ENCODE peak calls at places on chromosomes 11 and 22, in seven cellular contexts. One of them, this sample, is unnamed. For H3K36me3, the result is how much of the 10 kb centered on the place peaks cover.

GRCh38 chr22:45120440-45120839 is 43.3 kb upstream of the NUP50 start:
- DNase-seq in bronchial epithelial cell: no peak
- DNase-seq in BE2C: no peak
- DNase-seq in effector memory CD4-positive, alpha-beta T cell: no peak
- DNase-seq in right lobe of liver: no peak
- DNase-seq in CD4-positive, CD25-positive, alpha-beta regulatory T cell: no peak
- DNase-seq in uterus: no peak
- DNase-seq in this sample: no peak

GRCh38 chr11:47003180-47003877 is 66.8 kb downstream of the CSTPP1 start:
- DNase-seq in effector memory CD4-positive, alpha-beta T cell: no peak
- DNase-seq in BE2C: no peak
- DNase-seq in right lobe of liver: peak
- DNase-seq in uterus: no peak
- DNase-seq in CD4-positive, CD25-positive, alpha-beta regulatory T cell: no peak
- DNase-seq in bronchial epithelial cell: no peak
- DNase-seq in this sample: no peak

GRCh38 chr22:27842236-27842993 is 40.9 kb upstream of the MN1 start:
- DNase-seq in BE2C: peak
- DNase-seq in bronchial epithelial cell: no peak
- DNase-seq in CD4-positive, CD25-positive, alpha-beta regulatory T cell: no peak
- DNase-seq in right lobe of liver: no peak
- DNase-seq in effector memory CD4-positive, alpha-beta T cell: no peak
- DNase-seq in uterus: no peak
- DNase-seq in this sample: no peak

GRCh38 chr11:120746836-120747609 is 235.5 kb downstream of the GRIK4 start:
- DNase-seq in CD4-positive, CD25-positive, alpha-beta regulatory T cell: no peak
- DNase-seq in right lobe of liver: no peak
- DNase-seq in effector memory CD4-positive, alpha-beta T cell: no peak
- DNase-seq in uterus: no peak
- DNase-seq in BE2C: peak
- DNase-seq in bronchial epithelial cell: peak
- DNase-seq in this sample: no peak

GRCh38 chr11:2383823-2384722 is 7.0 kb downstream of the CD81 start:
- DNase-seq in CD4-positive, CD25-positive, alpha-beta regulatory T cell: no peak
- DNase-seq in bronchial epithelial cell: peak
- DNase-seq in BE2C: no peak
- DNase-seq in right lobe of liver: peak
- DNase-seq in uterus: peak
- DNase-seq in effector memory CD4-positive, alpha-beta T cell: peak
- DNase-seq in this sample: no peak

GRCh38 chr22:23840026-23840425 is 1.2 kb upstream of the DERL3 start:
- DNase-seq in CD4-positive, CD25-positive, alpha-beta regulatory T cell: no peak
- DNase-seq in effector memory CD4-positive, alpha-beta T cell: no peak
- DNase-seq in bronchial epithelial cell: no peak
- DNase-seq in BE2C: no peak
- DNase-seq in right lobe of liver: no peak
- DNase-seq in uterus: no peak
- DNase-seq in this sample: no peak

GRCh38 chr22:50445071-50445879 is 29.6 kb downstream of the SBF1 start:
- DNase-seq in uterus: no peak
- DNase-seq in right lobe of liver: no peak
- DNase-seq in effector memory CD4-positive, alpha-beta T cell: no peak
- DNase-seq in bronchial epithelial cell: no peak
- DNase-seq in BE2C: no peak
- DNase-seq in CD4-positive, CD25-positive, alpha-beta regulatory T cell: peak
- DNase-seq in this sample: no peak

GRCh38 chr11:70014291-70014690 is 63.8 kb upstream of the ANO1 start:
- DNase-seq in BE2C: no peak
- DNase-seq in bronchial epithelial cell: no peak
- DNase-seq in right lobe of liver: no peak
- DNase-seq in CD4-positive, CD25-positive, alpha-beta regulatory T cell: no peak
- DNase-seq in uterus: no peak
- DNase-seq in effector memory CD4-positive, alpha-beta T cell: no peak
- DNase-seq in this sample: no peak

GRCh38 chr11:73070653-73071052 is 71.5 kb downstream of the FCHSD2 start:
- DNase-seq in bronchial epithelial cell: no peak
- DNase-seq in CD4-positive, CD25-positive, alpha-beta regulatory T cell: no peak
- DNase-seq in right lobe of liver: no peak
- DNase-seq in BE2C: no peak
- DNase-seq in uterus: no peak
- DNase-seq in effector memory CD4-positive, alpha-beta T cell: no peak
- DNase-seq in this sample: no peak

GRCh38 chr11:72307439-72307838 is 63.5 kb upstream of the PHOX2A start:
- DNase-seq in CD4-positive, CD25-positive, alpha-beta regulatory T cell: no peak
- DNase-seq in bronchial epithelial cell: no peak
- DNase-seq in BE2C: peak
- DNase-seq in right lobe of liver: no peak
- DNase-seq in effector memory CD4-positive, alpha-beta T cell: no peak
- DNase-seq in uterus: no peak
- DNase-seq in this sample: no peak

GRCh38 chr11:73047773-73048371 is 94.2 kb downstream of the FCHSD2 start:
- DNase-seq in effector memory CD4-positive, alpha-beta T cell: no peak
- DNase-seq in bronchial epithelial cell: peak
- DNase-seq in BE2C: no peak
- DNase-seq in uterus: no peak
- DNase-seq in CD4-positive, CD25-positive, alpha-beta regulatory T cell: peak
- DNase-seq in right lobe of liver: no peak
- DNase-seq in this sample: no peak

DNA sequence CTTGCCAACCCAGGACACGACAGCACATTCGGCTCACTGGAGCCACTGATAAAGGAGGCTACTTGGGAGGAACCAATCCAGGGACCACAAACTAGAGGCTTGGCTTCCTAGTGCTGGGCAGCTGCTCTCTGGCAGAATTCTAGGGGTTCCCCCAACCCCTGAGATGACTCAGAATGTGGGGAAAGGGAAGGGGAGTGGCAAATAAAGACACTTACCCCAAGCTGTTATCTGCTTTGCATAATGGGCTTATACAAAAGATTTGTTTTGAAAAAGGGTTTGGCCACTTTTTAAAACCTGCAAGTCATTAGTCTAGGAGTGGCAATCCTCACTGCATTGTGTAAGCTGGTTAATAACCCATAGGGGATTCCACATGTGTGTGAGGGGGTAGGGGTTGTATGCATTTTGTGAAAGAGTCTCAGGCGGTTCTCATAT is 64.1 kb upstream of the LMO1 start:
- DNase-seq in CD4-positive, CD25-positive, alpha-beta regulatory T cell: no peak
- DNase-seq in uterus: no peak
- DNase-seq in BE2C: no peak
- DNase-seq in right lobe of liver: no peak
- DNase-seq in effector memory CD4-positive, alpha-beta T cell: no peak
- DNase-seq in bronchial epithelial cell: no peak
- DNase-seq in this sample: no peak
- H3K36me3 ChIP-seq in CD4-positive, CD25-positive, alpha-beta regulatory T cell: under half
- H3K36me3 ChIP-seq in uterus: under half
- H3K36me3 ChIP-seq in BE2C: under half
- H3K36me3 ChIP-seq in right lobe of liver: under half
- H3K36me3 ChIP-seq in effector memory CD4-positive, alpha-beta T cell: under half
- H3K36me3 ChIP-seq in bronchial epithelial cell: under half
- H3K36me3 ChIP-seq in this sample: under half

DNA sequence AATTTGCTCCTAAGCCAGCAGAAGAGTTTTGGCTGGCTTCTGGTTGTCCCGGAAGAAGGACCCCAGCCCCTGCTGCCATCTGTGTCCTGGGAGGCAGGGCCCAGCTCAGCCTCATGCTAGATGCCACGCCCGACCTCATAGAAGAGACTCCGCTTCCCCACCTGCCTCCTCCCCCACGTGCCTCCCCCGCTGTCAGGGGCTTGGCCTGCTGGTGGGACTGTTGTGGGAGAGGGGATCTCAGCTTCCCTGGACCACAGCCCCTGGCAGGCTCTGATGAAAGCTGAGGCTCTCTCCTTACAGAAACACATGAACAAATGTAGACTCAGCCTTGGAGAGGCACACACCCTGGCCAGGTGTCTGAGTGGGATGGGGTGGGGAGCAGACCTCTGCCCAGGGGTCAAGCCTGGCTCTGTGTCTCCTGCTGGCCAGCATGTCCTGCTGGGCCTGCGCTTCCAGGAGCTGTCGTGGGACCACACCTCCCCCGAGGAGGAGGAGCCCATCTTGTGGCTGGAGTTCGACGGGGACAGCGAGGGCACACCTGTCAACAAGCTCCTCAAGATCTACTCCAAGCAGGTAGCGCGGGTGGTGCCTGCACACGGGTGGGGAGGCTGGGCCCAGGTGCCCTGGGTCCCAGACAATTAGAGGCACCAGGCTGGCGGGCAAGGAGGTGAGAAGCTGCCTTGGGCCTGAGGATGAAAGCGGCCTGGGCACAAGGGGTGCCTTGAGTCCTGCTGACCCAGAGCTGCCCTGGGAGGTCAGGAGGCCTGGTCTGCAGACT is 14.0 kb downstream of the FRMD8 start:
- DNase-seq in right lobe of liver: no peak
- DNase-seq in CD4-positive, CD25-positive, alpha-beta regulatory T cell: no peak
- DNase-seq in uterus: no peak
- DNase-seq in bronchial epithelial cell: no peak
- DNase-seq in effector memory CD4-positive, alpha-beta T cell: no peak
- DNase-seq in BE2C: no peak
- DNase-seq in this sample: no peak
- H3K36me3 ChIP-seq in right lobe of liver: under half
- H3K36me3 ChIP-seq in CD4-positive, CD25-positive, alpha-beta regulatory T cell: half or more
- H3K36me3 ChIP-seq in uterus: under half
- H3K36me3 ChIP-seq in bronchial epithelial cell: under half
- H3K36me3 ChIP-seq in effector memory CD4-positive, alpha-beta T cell: half or more
- H3K36me3 ChIP-seq in BE2C: under half
- H3K36me3 ChIP-seq in this sample: half or more

GRCh38 chr11:19996591-19996990 is 163.7 kb downstream of the DBX1 start:
- DNase-seq in CD4-positive, CD25-positive, alpha-beta regulatory T cell: no peak
- DNase-seq in effector memory CD4-positive, alpha-beta T cell: no peak
- DNase-seq in BE2C: no peak
- DNase-seq in bronchial epithelial cell: no peak
- DNase-seq in uterus: no peak
- DNase-seq in right lobe of liver: no peak
- DNase-seq in this sample: no peak
- H3K36me3 ChIP-seq in CD4-positive, CD25-positive, alpha-beta regulatory T cell: under half
- H3K36me3 ChIP-seq in effector memory CD4-positive, alpha-beta T cell: under half
- H3K36me3 ChIP-seq in BE2C: under half
- H3K36me3 ChIP-seq in bronchial epithelial cell: under half
- H3K36me3 ChIP-seq in uterus: under half
- H3K36me3 ChIP-seq in right lobe of liver: under half
- H3K36me3 ChIP-seq in this sample: under half

GRCh38 chr11:113242060-113242459 is 72.3 kb upstream of the TTC12 start:
- DNase-seq in uterus: no peak
- DNase-seq in BE2C: no peak
- DNase-seq in CD4-positive, CD25-positive, alpha-beta regulatory T cell: no peak
- DNase-seq in bronchial epithelial cell: no peak
- DNase-seq in effector memory CD4-positive, alpha-beta T cell: no peak
- DNase-seq in right lobe of liver: no peak
- DNase-seq in this sample: no peak
- H3K36me3 ChIP-seq in uterus: under half
- H3K36me3 ChIP-seq in BE2C: half or more
- H3K36me3 ChIP-seq in CD4-positive, CD25-positive, alpha-beta regulatory T cell: under half
- H3K36me3 ChIP-seq in bronchial epithelial cell: under half
- H3K36me3 ChIP-seq in effector memory CD4-positive, alpha-beta T cell: under half
- H3K36me3 ChIP-seq in right lobe of liver: under half
- H3K36me3 ChIP-seq in this sample: under half

DNA sequence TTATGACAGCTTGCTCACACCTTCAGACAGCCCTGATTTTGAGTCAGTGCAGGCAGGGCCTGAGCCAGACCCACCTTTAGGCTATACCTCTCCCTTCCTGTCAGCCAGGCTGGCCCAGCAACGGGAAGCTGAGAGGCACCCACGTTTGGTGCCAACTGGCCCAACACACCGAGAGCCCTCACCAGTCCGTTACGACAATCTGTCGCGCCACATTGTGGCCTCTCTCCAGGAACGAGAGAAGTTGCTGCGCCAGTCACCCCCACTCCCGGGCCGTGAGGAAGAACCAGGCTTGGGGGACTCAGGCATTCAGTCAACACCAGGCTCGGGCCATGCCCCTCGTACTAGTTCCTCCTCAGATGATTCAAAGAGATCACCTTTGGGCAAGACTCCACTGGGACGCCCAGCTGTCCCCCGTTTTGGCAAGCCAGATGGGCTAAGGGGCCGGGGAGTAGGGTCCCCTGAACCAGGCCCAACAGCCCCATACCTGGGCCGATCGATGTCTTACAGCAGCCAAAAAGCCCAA is 13.1 kb downstream of the MED19 start:
- DNase-seq in BE2C: no peak
- DNase-seq in right lobe of liver: no peak
- DNase-seq in uterus: no peak
- DNase-seq in bronchial epithelial cell: no peak
- DNase-seq in CD4-positive, CD25-positive, alpha-beta regulatory T cell: no peak
- DNase-seq in effector memory CD4-positive, alpha-beta T cell: no peak
- DNase-seq in this sample: no peak
- H3K36me3 ChIP-seq in BE2C: under half
- H3K36me3 ChIP-seq in right lobe of liver: half or more
- H3K36me3 ChIP-seq in uterus: under half
- H3K36me3 ChIP-seq in bronchial epithelial cell: under half
- H3K36me3 ChIP-seq in CD4-positive, CD25-positive, alpha-beta regulatory T cell: half or more
- H3K36me3 ChIP-seq in effector memory CD4-positive, alpha-beta T cell: half or more
- H3K36me3 ChIP-seq in this sample: half or more